ENCODE peak calls at places on chromosomes 7 and 10, in ten cellular contexts. D is putamen, C is choroid plexus epithelial cell, Y is fibroblast of the conjunctiva, T is bronchial epithelial cell, L is globus pallidus, A is endothelial cell, Z is ovary, M is HT-29, Q is psoas muscle. O is an unnamed sample.

GRCh38 chr10:77500754-77501151 is 136.9 kb downstream of the KCNMA1 start:
- DNase-seq in D (no peak), C (no peak), Y (no peak), T (no peak), L (no peak), A (no peak), Z (no peak), M (no peak), Q (no peak), O (no peak)

GRCh38 chr10:116610443-116611152 is 10.2 kb upstream of the PNLIPRP2 start:
- DNase-seq in D (no peak), C (no peak), Y (no peak), T (no peak), L (no peak), A (no peak), Z (no peak), M (no peak), Q (no peak), O (no peak)

GRCh38 chr7:146388928-146389327 is 272.3 kb downstream of the CNTNAP2 start:
- DNase-seq in D (no peak), C (no peak), Y (no peak), T (no peak), L (no peak), A (no peak), Z (no peak), M (no peak), Q (no peak), O (no peak)

GRCh38 chr7:21972397-21972784 is 26.7 kb upstream of the CDCA7L start:
- DNase-seq in D (no peak), C (no peak), Y (no peak), T (no peak), L (no peak), A (no peak), Z (no peak), M (no peak), Q (no peak), O (no peak)

GRCh38 chr10:89574348-89574747 is 39.0 kb upstream of the SLC16A12 start:
- DNase-seq in D (no peak), C (peak), Y (no peak), T (no peak), L (no peak), A (no peak), Z (no peak), M (no peak), Q (no peak), O (no peak)

GRCh38 chr7:84908196-84908793 is 278.6 kb downstream of the SEMA3D start:
- DNase-seq in D (no peak), C (no peak), Y (no peak), T (no peak), L (no peak), A (no peak), Z (no peak), M (no peak), Q (no peak), O (no peak)

GRCh38 chr10:132636358-132636757 is 98.8 kb downstream of the INPP5A start:
- DNase-seq in D (no peak), C (no peak), Y (no peak), T (no peak), L (no peak), A (no peak), Z (no peak), M (no peak), Q (no peak), O (peak)

GRCh38 chr10:91013985-91014384 is 93.1 kb upstream of the ANKRD1 start:
- DNase-seq in D (no peak), C (no peak), Y (no peak), T (no peak), L (no peak), A (no peak), Z (no peak), M (no peak), Q (no peak), O (no peak)

GRCh38 chr10:48439031-48439430 is 132.6 kb downstream of the MAPK8 start:
- DNase-seq in D (no peak), C (peak), Y (no peak), T (peak), L (no peak), A (no peak), Z (no peak), M (no peak), Q (no peak), O (no peak)

GRCh38 chr10:484925-485661 is 204.4 kb downstream of the DIP2C start:
- DNase-seq in D (no peak), C (peak), Y (no peak), T (peak), L (no peak), A (no peak), Z (no peak), M (no peak), Q (peak), O (no peak)

GRCh38 chr7:42233166-42233565 is 3.8 kb downstream of the GLI3 start:
- DNase-seq in D (no peak), C (no peak), Y (no peak), T (peak), L (no peak), A (no peak), Z (no peak), M (no peak), Q (no peak), O (no peak)

GRCh38 chr10:130708465-130708864 is 572.3 kb downstream of the GLRX3 start:
- DNase-seq in D (no peak), C (no peak), Y (no peak), T (no peak), L (no peak), A (no peak), Z (no peak), M (no peak), Q (no peak), O (no peak)

GRCh38 chr10:20855398-20856038 is 41.6 kb downstream of the NEBL start:
- DNase-seq in D (no peak), C (peak), Y (peak), T (peak), L (no peak), A (no peak), Z (no peak), M (peak), Q (no peak), O (no peak)

GRCh38 chr7:101618207-101618839 is 10.8 kb downstream of the MYL10 start:
- DNase-seq in D (no peak), C (no peak), Y (no peak), T (no peak), L (no peak), A (no peak), Z (no peak), M (no peak), Q (no peak), O (no peak)

GRCh38 chr10:80893256-80893655 is 355.6 kb downstream of the SH2D4B start:
- DNase-seq in D (no peak), C (no peak), Y (no peak), T (no peak), L (no peak), A (no peak), Z (no peak), M (no peak), Q (no peak), O (no peak)

GRCh38 chr7:46932656-46933424 is 649.1 kb downstream of the TNS3 start:
- DNase-seq in D (no peak), C (peak), Y (peak), T (peak), L (no peak), A (no peak), Z (no peak), M (peak), Q (no peak), O (peak)

GRCh38 chr10:43816351-43817321 is 168.0 kb upstream of the ZNF32 start:
- DNase-seq in D (no peak), C (peak), Y (peak), T (no peak), L (no peak), A (no peak), Z (no peak), M (no peak), Q (no peak), O (no peak)

GRCh38 chr10:100148353-100149211 is 37.2 kb downstream of the ERLIN1 start:
- DNase-seq in D (no peak), C (peak), Y (no peak), T (peak), L (no peak), A (no peak), Z (no peak), M (no peak), Q (no peak), O (no peak)

GRCh38 chr10:110901954-110902819 is 16.8 kb downstream of the BBIP1 start:
- DNase-seq in D (no peak), C (peak), Y (peak), T (peak), L (no peak), A (no peak), Z (no peak), M (no peak), Q (no peak), O (no peak)

GRCh38 chr7:1939434-1940401 is 269.6 kb downstream of the ELFN1 start:
- DNase-seq in D (no peak), C (no peak), Y (no peak), T (peak), L (no peak), A (no peak), Z (no peak), M (no peak), Q (peak), O (peak)

GRCh38 chr7:133300811-133301210 is 47.9 kb downstream of the EXOC4 start:
- DNase-seq in D (no peak), C (peak), Y (no peak), T (no peak), L (no peak), A (no peak), Z (no peak), M (no peak), Q (no peak), O (no peak)

GRCh38 chr7:7178081-7178480 is 4.3 kb upstream of the C1GALT1 start:
- DNase-seq in D (no peak), C (no peak), Y (no peak), T (peak), L (no peak), A (no peak), Z (no peak), M (peak), Q (no peak), O (no peak)

GRCh38 chr10:104434601-104435000 is 81.0 kb downstream of the CFAP58 start:
- DNase-seq in D (no peak), C (no peak), Y (no peak), T (peak), L (no peak), A (no peak), Z (no peak), M (no peak), Q (no peak), O (no peak)

GRCh38 chr10:12333382-12334185 is 15.8 kb upstream of the CAMK1D start:
- DNase-seq in D (no peak), C (peak), Y (peak), T (peak), L (no peak), A (no peak), Z (peak), M (peak), Q (peak), O (peak)

GRCh38 chr7:151271699-151272355 is 23.3 kb upstream of the SMARCD3 start:
- DNase-seq in D (no peak), C (peak), Y (no peak), T (peak), L (peak), A (no peak), Z (no peak), M (no peak), Q (peak), O (no peak)

GRCh38 chr7:129423700-129424410 is 10.4 kb upstream of the STRIP2 start:
- DNase-seq in D (no peak), C (peak), Y (no peak), T (peak), L (no peak), A (no peak), Z (no peak), M (peak), Q (no peak), O (no peak)

GRCh38 chr7:7970113-7970619 is 1.6 kb downstream of the GLCCI1 start:
- DNase-seq in D (no peak), C (no peak), Y (no peak), T (no peak), L (peak), A (no peak), Z (no peak), M (no peak), Q (no peak), O (no peak)

GRCh38 chr10:49083256-49083655 is 32.1 kb downstream of the VSTM4 start:
- DNase-seq in D (peak), C (peak), Y (peak), T (no peak), L (peak), A (no peak), Z (peak), M (no peak), Q (peak), O (peak)

GRCh38 chr7:95444796-95445195 is 10.0 kb upstream of the PON2 start:
- DNase-seq in D (no peak), C (no peak), Y (no peak), T (no peak), L (no peak), A (no peak), Z (no peak), M (no peak), Q (no peak), O (no peak)

GRCh38 chr10:101972761-101973160 is 83.2 kb downstream of the ARMH3 start:
- DNase-seq in D (no peak), C (peak), Y (no peak), T (no peak), L (no peak), A (no peak), Z (no peak), M (no peak), Q (no peak), O (no peak)

O was measured in left cardiac atrium.